ENCODE peak calls at places on chromosomes 5 and 9, in nine cellular contexts. P, K, L, C, U, Y, R, X and S are unnamed samples.

GRCh38 chr5:63963926-63964325 is 1.7 kb upstream of the HTR1A start:
- DNase-seq in Y (no peak), L (no peak), X (no peak), C (no peak), R (no peak), P (no peak), U (no peak), K (no peak), S (no peak)

GRCh38 chr5:167208911-167209310 is 1082.5 kb upstream of the WWC1 start:
- DNase-seq in P (no peak), X (no peak), C (no peak), L (peak; percentile 81), U (no peak), Y (peak; percentile 5), R (no peak), K (no peak), S (no peak)

GRCh38 chr9:28329323-28329722 is 756.0 kb upstream of the C9orf72 start:
- DNase-seq in Y (no peak), R (no peak), X (no peak), U (no peak), L (no peak), K (no peak), P (no peak), C (no peak), S (no peak)

GRCh38 chr9:137411670-137412380 is 11.1 kb downstream of the EXD3 start:
- DNase-seq in R (peak; percentile 58), X (peak; percentile 75), Y (peak; percentile 87), U (peak; percentile 89), K (peak; percentile 80), P (peak; percentile 87), C (peak; percentile 78), L (peak; percentile 94), S (peak; percentile 83)

GRCh38 chr5:164335837-164336236 is 830.4 kb downstream of the MAT2B start:
- DNase-seq in K (no peak), X (no peak), Y (no peak), L (peak; percentile 87), R (no peak), P (no peak), U (no peak), C (no peak), S (no peak)

GRCh38 chr5:141771562-141771961 is 89.5 kb upstream of the ARAP3 start:
- DNase-seq in K (no peak), P (no peak), X (no peak), Y (no peak), R (no peak), C (peak; percentile 34), L (no peak), U (no peak), S (no peak)

GRCh38 chr5:170722316-170722715 is 61.2 kb upstream of the GABRP start:
- DNase-seq in R (no peak), X (no peak), K (no peak), P (no peak), U (no peak), Y (no peak), L (no peak), C (no peak), S (no peak)

GRCh38 chr5:161547573-161548471 is 1.3 kb upstream of the GABRB2 start:
- DNase-seq in L (no peak), Y (peak; percentile 1), P (no peak), C (no peak), U (no peak), R (no peak), X (no peak), K (no peak), S (no peak)

GRCh38 chr9:36191696-36192095 is 975 bp downstream of the CLTA start:
- DNase-seq in U (no peak), C (no peak), R (no peak), K (no peak), X (no peak), P (no peak), L (no peak), Y (no peak), S (no peak)

GRCh38 chr5:149550267-149550582 is 1.0 kb downstream of the CSNK1A1 start:
- DNase-seq in U (no peak), K (no peak), R (no peak), C (no peak), Y (no peak), L (peak; percentile 76), P (no peak), X (no peak), S (no peak)

GRCh38 chr5:40367260-40367659 is 312.5 kb upstream of the PTGER4 start:
- DNase-seq in L (no peak), K (no peak), R (no peak), C (no peak), X (no peak), P (no peak), Y (no peak), U (no peak), S (no peak)
- TF ChIP-seq CTCF in L (peak; percentile 19), K (peak; percentile 14), R (no peak), C (no peak), X (no peak), P (peak; percentile 29), Y (no peak), U (no peak), S (no peak)

GRCh38 chr5:119268387-119269060 is 87.3 kb upstream of the TNFAIP8 start:
- DNase-seq in L (peak; percentile 92), K (peak; percentile 97), P (peak; percentile 99), C (peak; percentile 99), U (peak; percentile 98), Y (peak; percentile 95), X (peak; percentile 98), R (peak; percentile 97), S (peak; percentile 96)
- H3K4me3 ChIP-seq in L (peak overlapping the region; percentile 78), K (peak overlapping the region; percentile 88), P (peak overlapping the region; percentile 87), C (peak overlapping the region; percentile 94), U (peak overlapping the region; percentile 50), Y (peak overlapping the region; percentile 69), X (peak overlapping the region; percentile 81), R (peak overlapping the region; percentile 94), S (peak overlapping the region; percentile 68)

GRCh38 chr9:116162241-116162781 is 8.7 kb downstream of the PAPPA start:
- DNase-seq in X (no peak), P (no peak), C (no peak), R (no peak), L (no peak), K (no peak), U (no peak), Y (no peak), S (no peak)

GRCh38 chr9:116163293-116164055 is 9.9 kb downstream of the PAPPA start:
- DNase-seq in R (no peak), L (no peak), Y (no peak), X (no peak), K (no peak), U (no peak), C (no peak), P (no peak), S (no peak)

GRCh38 chr9:116165912-116166311 is 12.3 kb downstream of the PAPPA start:
- DNase-seq in U (no peak), X (no peak), K (no peak), P (no peak), L (no peak), C (no peak), R (no peak), Y (no peak), S (no peak)

GRCh38 chr9:116168231-116168630 is 14.6 kb downstream of the PAPPA start:
- DNase-seq in P (no peak), X (no peak), Y (no peak), K (no peak), C (no peak), L (no peak), U (no peak), R (no peak), S (no peak)

DNA sequence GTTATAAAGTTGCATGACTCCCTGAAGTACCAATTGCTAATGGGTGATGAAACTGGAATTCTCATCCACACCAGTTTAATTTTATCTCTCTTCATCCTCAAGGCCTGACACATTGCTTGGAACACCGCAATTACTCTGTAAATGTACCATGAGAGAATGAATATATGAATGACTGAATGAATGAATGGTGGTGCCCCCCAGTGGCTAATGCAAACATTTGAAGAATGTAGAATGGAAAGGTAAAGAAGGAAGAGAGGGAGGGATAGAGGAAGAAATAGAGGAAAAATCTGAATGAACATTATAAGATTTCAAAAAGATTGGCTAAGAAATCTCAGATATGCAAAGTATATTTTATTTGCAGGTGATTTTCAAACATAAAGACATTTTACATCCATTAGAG is 13.1 kb downstream of the PAPPA start:
- DNase-seq in C (no peak), P (no peak), X (no peak), L (no peak), Y (no peak), U (no peak), R (no peak), K (no peak), S (no peak)
- TF ChIP-seq CTCF in C (no peak), P (no peak), X (no peak), L (peak; percentile 23), Y (peak; percentile 48), U (no peak), R (peak; percentile 19), K (no peak), S (no peak)

GRCh38 chr9:134497283-134497860 is 144.2 kb upstream of the COL5A1 start:
- DNase-seq in K (no peak), L (peak; percentile 21), X (no peak), U (no peak), R (no peak), Y (no peak), C (no peak), P (no peak), S (no peak)

GRCh38 chr9:134494905-134495304 is 146.7 kb upstream of the COL5A1 start:
- DNase-seq in P (peak; percentile 33), U (peak; percentile 40), R (no peak), K (no peak), L (no peak), C (no peak), Y (no peak), X (no peak), S (no peak)

GRCh38 chr9:134495881-134496412 is 145.7 kb upstream of the COL5A1 start:
- DNase-seq in Y (no peak), P (peak; percentile 33), X (no peak), U (no peak), L (no peak), K (no peak), C (no peak), R (no peak), S (no peak)

GRCh38 chr9:134498767-134499166 is 142.8 kb upstream of the COL5A1 start:
- DNase-seq in R (no peak), X (no peak), U (peak; percentile 9), K (no peak), C (no peak), Y (no peak), L (no peak), P (no peak), S (no peak)

DNA sequence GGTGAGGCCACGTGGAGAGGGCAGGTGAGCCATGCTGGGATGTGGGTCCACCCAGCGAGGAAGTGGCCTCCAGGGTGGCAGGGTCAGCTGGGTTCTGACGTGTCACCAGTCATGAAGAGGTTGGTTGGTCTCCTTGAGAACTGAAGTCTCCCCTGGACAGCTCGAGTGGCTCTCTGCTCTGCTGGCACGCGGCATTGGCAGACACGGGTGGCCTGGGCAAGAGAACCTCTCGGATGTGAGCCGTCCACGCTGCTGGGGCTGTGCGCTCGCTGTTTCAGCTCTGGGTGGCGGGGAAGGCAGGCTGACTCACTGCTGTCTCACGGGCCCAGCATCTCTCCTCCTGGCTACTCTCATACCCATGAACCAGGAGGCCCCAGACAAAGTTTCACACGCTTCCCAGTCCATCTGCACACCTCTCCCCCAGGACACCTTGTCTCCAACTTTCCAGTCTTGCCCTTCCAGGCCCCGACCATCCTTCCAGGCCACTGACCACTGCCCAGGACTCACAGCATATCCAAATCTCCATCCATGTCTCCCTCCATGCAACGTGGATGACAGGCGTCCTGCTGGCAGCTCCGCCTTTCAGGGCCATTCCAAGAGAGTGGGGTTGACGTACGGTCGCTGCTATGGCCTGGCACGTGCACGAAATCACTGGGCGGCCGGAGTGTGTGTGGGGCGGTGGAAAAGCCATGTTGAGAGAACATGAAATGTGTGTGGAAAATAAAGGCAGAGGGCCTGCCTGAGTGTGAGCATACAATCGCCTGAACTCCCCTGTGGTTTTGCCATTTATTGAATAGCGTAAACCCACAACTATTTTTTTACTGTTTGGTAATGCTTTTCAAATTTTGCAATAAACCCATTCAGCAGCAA is 145.0 kb upstream of the COL5A1 start:
- DNase-seq in X (no peak), Y (no peak), K (no peak), C (no peak), U (no peak), P (peak; percentile 58), L (peak; percentile 81), R (no peak), S (no peak)
- H3K4me3 ChIP-seq in X (no peak overlapping the region), Y (no peak overlapping the region), K (no peak overlapping the region), C (no peak overlapping the region), U (no peak overlapping the region), P (no peak overlapping the region), L (peak overlapping the region; percentile 27), R (no peak overlapping the region), S (no peak overlapping the region)